ENCODE peak calls at places on chromosome 20, in five cellular contexts. One of them, this sample, is unnamed.

GRCh38 chr20:62588458-62589149 is 53.7 kb upstream of the SLCO4A1 start:
- DNase-seq in lower leg skin: no peak
- DNase-seq in fibroblast of lung: no peak
- DNase-seq in ascending aorta: no peak
- DNase-seq in RPMI7951: peak; percentile 91
- DNase-seq in this sample: no peak

GRCh38 chr20:35443003-35443402 is 5.0 kb upstream of the GDF5 start:
- DNase-seq in lower leg skin: no peak
- DNase-seq in ascending aorta: no peak
- DNase-seq in RPMI7951: peak; percentile 98
- DNase-seq in fibroblast of lung: peak; percentile 77
- DNase-seq in this sample: no peak

GRCh38 chr20:19618711-19619110 is 139.3 kb upstream of the RIN2 start:
- DNase-seq in lower leg skin: no peak
- DNase-seq in RPMI7951: no peak
- DNase-seq in ascending aorta: no peak
- DNase-seq in fibroblast of lung: no peak
- DNase-seq in this sample: no peak

GRCh38 chr20:25250508-25250907 is 2.6 kb downstream of the PYGB start:
- DNase-seq in lower leg skin: no peak
- DNase-seq in ascending aorta: peak; percentile 51
- DNase-seq in fibroblast of lung: no peak
- DNase-seq in RPMI7951: no peak
- DNase-seq in this sample: no peak

GRCh38 chr20:14493408-14493807 is 156.0 kb upstream of the FLRT3 start:
- DNase-seq in RPMI7951: no peak
- DNase-seq in ascending aorta: no peak
- DNase-seq in lower leg skin: no peak
- DNase-seq in fibroblast of lung: no peak
- DNase-seq in this sample: no peak

GRCh38 chr20:40781979-40782378 is 92.9 kb upstream of the MAFB start:
- DNase-seq in lower leg skin: no peak
- DNase-seq in ascending aorta: no peak
- DNase-seq in RPMI7951: no peak
- DNase-seq in fibroblast of lung: no peak
- DNase-seq in this sample: no peak

GRCh38 chr20:60326821-60327220 is 368.6 kb downstream of the CDH26 start:
- DNase-seq in RPMI7951: no peak
- DNase-seq in fibroblast of lung: no peak
- DNase-seq in ascending aorta: no peak
- DNase-seq in lower leg skin: no peak
- DNase-seq in this sample: no peak

GRCh38 chr20:59518881-59519706 is 85.2 kb upstream of the PHACTR3 start:
- DNase-seq in lower leg skin: no peak
- DNase-seq in fibroblast of lung: peak; percentile 50
- DNase-seq in ascending aorta: no peak
- DNase-seq in RPMI7951: peak; percentile 60
- DNase-seq in this sample: peak; percentile 81

GRCh38 chr20:62984666-62985065 is 22.1 kb downstream of the BHLHE23 start:
- DNase-seq in RPMI7951: no peak
- DNase-seq in ascending aorta: no peak
- DNase-seq in lower leg skin: no peak
- DNase-seq in fibroblast of lung: no peak
- DNase-seq in this sample: no peak

GRCh38 chr20:32623667-32624157 is 38.6 kb upstream of the NOL4L start:
- DNase-seq in lower leg skin: no peak
- DNase-seq in fibroblast of lung: no peak
- DNase-seq in RPMI7951: no peak
- DNase-seq in ascending aorta: no peak
- DNase-seq in this sample: peak; percentile 88

GRCh38 chr20:39632757-39633156 is 670.6 kb downstream of the DHX35 start:
- DNase-seq in lower leg skin: no peak
- DNase-seq in ascending aorta: no peak
- DNase-seq in RPMI7951: no peak
- DNase-seq in fibroblast of lung: no peak
- DNase-seq in this sample: no peak

GRCh38 chr20:34922654-34923381 is 32.8 kb downstream of the GSS start:
- DNase-seq in fibroblast of lung: peak; percentile 79
- DNase-seq in ascending aorta: peak; percentile 79
- DNase-seq in lower leg skin: peak; percentile 71
- DNase-seq in RPMI7951: peak; percentile 73
- DNase-seq in this sample: no peak

GRCh38 chr20:2173186-2173585 is 71.6 kb downstream of the STK35 start:
- DNase-seq in fibroblast of lung: no peak
- DNase-seq in ascending aorta: peak; percentile 49
- DNase-seq in RPMI7951: no peak
- DNase-seq in lower leg skin: no peak
- DNase-seq in this sample: no peak

GRCh38 chr20:36491901-36492617 is 49.3 kb upstream of the MYL9 start:
- DNase-seq in RPMI7951: peak; percentile 70
- DNase-seq in lower leg skin: no peak
- DNase-seq in fibroblast of lung: no peak
- DNase-seq in ascending aorta: no peak
- DNase-seq in this sample: no peak

GRCh38 chr20:10603971-10604864 is 69.6 kb downstream of the JAG1 start:
- DNase-seq in lower leg skin: no peak
- DNase-seq in ascending aorta: peak; percentile 91
- DNase-seq in RPMI7951: peak; percentile 94
- DNase-seq in fibroblast of lung: peak; percentile 96
- DNase-seq in this sample: no peak

GRCh38 chr20:59672576-59672975 is 68.2 kb downstream of the PHACTR3 start:
- DNase-seq in RPMI7951: no peak
- DNase-seq in ascending aorta: no peak
- DNase-seq in lower leg skin: no peak
- DNase-seq in fibroblast of lung: no peak
- DNase-seq in this sample: no peak

GRCh38 chr20:63823691-63824311 is 7.3 kb downstream of the ZBTB46 start:
- DNase-seq in fibroblast of lung: no peak
- DNase-seq in ascending aorta: no peak
- DNase-seq in lower leg skin: no peak
- DNase-seq in RPMI7951: no peak
- DNase-seq in this sample: no peak

GRCh38 chr20:57393321-57394086 is 2.3 kb downstream of the RBM38 start:
- DNase-seq in ascending aorta: no peak
- DNase-seq in RPMI7951: no peak
- DNase-seq in lower leg skin: no peak
- DNase-seq in fibroblast of lung: no peak
- DNase-seq in this sample: peak; percentile 36

GRCh38 chr20:40711078-40711477 is 22.0 kb upstream of the MAFB start:
- DNase-seq in ascending aorta: no peak
- DNase-seq in fibroblast of lung: no peak
- DNase-seq in lower leg skin: no peak
- DNase-seq in RPMI7951: no peak
- DNase-seq in this sample: no peak

GRCh38 chr20:40160151-40160550 is 528.9 kb downstream of the MAFB start:
- DNase-seq in lower leg skin: peak; percentile 42
- DNase-seq in ascending aorta: peak; percentile 71
- DNase-seq in fibroblast of lung: peak; percentile 54
- DNase-seq in RPMI7951: peak; percentile 61
- DNase-seq in this sample: peak; percentile 34

GRCh38 chr20:23446505-23446904 is 6.2 kb downstream of the CST11 start:
- DNase-seq in RPMI7951: peak; percentile 85
- DNase-seq in fibroblast of lung: peak; percentile 28
- DNase-seq in ascending aorta: no peak
- DNase-seq in lower leg skin: no peak
- DNase-seq in this sample: peak; percentile 79

GRCh38 chr20:49519777-49520359 is 37.4 kb upstream of the KCNB1 start:
- DNase-seq in ascending aorta: no peak
- DNase-seq in RPMI7951: no peak
- DNase-seq in fibroblast of lung: no peak
- DNase-seq in lower leg skin: no peak
- DNase-seq in this sample: peak; percentile 56

GRCh38 chr20:57651977-57652864 is 32.0 kb upstream of the ZBP1 start:
- DNase-seq in fibroblast of lung: no peak
- DNase-seq in lower leg skin: no peak
- DNase-seq in ascending aorta: peak; percentile 62
- DNase-seq in RPMI7951: no peak
- DNase-seq in this sample: peak; percentile 48

GRCh38 chr20:3911956-3912355 is 22.8 kb downstream of the PANK2 start:
- DNase-seq in fibroblast of lung: no peak
- DNase-seq in RPMI7951: no peak
- DNase-seq in ascending aorta: no peak
- DNase-seq in lower leg skin: no peak
- DNase-seq in this sample: no peak

GRCh38 chr20:63697357-63697867 is 960 bp downstream of the TNFRSF6B start:
- DNase-seq in lower leg skin: no peak
- DNase-seq in RPMI7951: no peak
- DNase-seq in ascending aorta: no peak
- DNase-seq in fibroblast of lung: no peak
- DNase-seq in this sample: peak; percentile 79

GRCh38 chr20:7924692-7925091 is 15.6 kb downstream of the HAO1 start:
- DNase-seq in lower leg skin: no peak
- DNase-seq in fibroblast of lung: peak; percentile 82
- DNase-seq in RPMI7951: peak; percentile 95
- DNase-seq in ascending aorta: no peak
- DNase-seq in this sample: no peak

GRCh38 chr20:31691646-31692275 is 30.9 kb downstream of the BCL2L1 start:
- DNase-seq in lower leg skin: no peak
- DNase-seq in RPMI7951: peak; percentile 56
- DNase-seq in fibroblast of lung: no peak
- DNase-seq in ascending aorta: no peak
- DNase-seq in this sample: peak; percentile 66

This sample was measured in H7.